ENCODE peak calls at places on chromosome 3, in ten cellular contexts. One of them, this sample, is unnamed.

GRCh38 chr3:171228228-171228627 is 201.7 kb upstream of the SLC2A2 start:
- DNase-seq in H1: no peak
- DNase-seq in HepG2: peak
- DNase-seq in GM23338: no peak
- DNase-seq in prostate gland: no peak
- DNase-seq in stomach: no peak
- DNase-seq in GM12891: no peak
- DNase-seq in GM12878: no peak
- DNase-seq in spleen: no peak
- DNase-seq in transverse colon: no peak
- DNase-seq in this sample: no peak

GRCh38 chr3:193592841-193593665 is at the start of gene OPA1:
- DNase-seq in H1: peak
- DNase-seq in HepG2: peak
- DNase-seq in GM23338: peak
- DNase-seq in prostate gland: peak
- DNase-seq in stomach: peak
- DNase-seq in GM12891: peak
- DNase-seq in GM12878: peak
- DNase-seq in spleen: peak
- DNase-seq in transverse colon: peak
- DNase-seq in this sample: peak

GRCh38 chr3:11548721-11549131 is 95.0 kb downstream of the VGLL4 start:
- DNase-seq in H1: no peak
- DNase-seq in HepG2: no peak
- DNase-seq in GM23338: no peak
- DNase-seq in prostate gland: no peak
- DNase-seq in stomach: peak
- DNase-seq in GM12891: no peak
- DNase-seq in GM12878: no peak
- DNase-seq in spleen: peak
- DNase-seq in transverse colon: peak
- DNase-seq in this sample: no peak

GRCh38 chr3:123871946-123872345 is 12.2 kb downstream of the MYLK start:
- DNase-seq in H1: no peak
- DNase-seq in HepG2: no peak
- DNase-seq in GM23338: no peak
- DNase-seq in prostate gland: no peak
- DNase-seq in stomach: no peak
- DNase-seq in GM12891: no peak
- DNase-seq in GM12878: no peak
- DNase-seq in spleen: no peak
- DNase-seq in transverse colon: no peak
- DNase-seq in this sample: no peak

GRCh38 chr3:50160561-50160983 is 5.4 kb downstream of the SEMA3F start:
- DNase-seq in H1: no peak
- DNase-seq in HepG2: no peak
- DNase-seq in GM23338: no peak
- DNase-seq in prostate gland: no peak
- DNase-seq in stomach: peak
- DNase-seq in GM12891: no peak
- DNase-seq in GM12878: no peak
- DNase-seq in spleen: no peak
- DNase-seq in transverse colon: no peak
- DNase-seq in this sample: no peak

GRCh38 chr3:107143206-107143605 is 234.0 kb upstream of the CCDC54 start:
- DNase-seq in H1: no peak
- DNase-seq in HepG2: no peak
- DNase-seq in GM23338: no peak
- DNase-seq in prostate gland: no peak
- DNase-seq in stomach: no peak
- DNase-seq in GM12891: no peak
- DNase-seq in GM12878: no peak
- DNase-seq in spleen: no peak
- DNase-seq in transverse colon: no peak
- DNase-seq in this sample: no peak

GRCh38 chr3:153172796-153173757 is 11.1 kb downstream of the RAP2B start:
- DNase-seq in H1: no peak
- DNase-seq in HepG2: no peak
- DNase-seq in GM23338: no peak
- DNase-seq in prostate gland: no peak
- DNase-seq in stomach: no peak
- DNase-seq in GM12891: no peak
- DNase-seq in GM12878: no peak
- DNase-seq in spleen: no peak
- DNase-seq in transverse colon: no peak
- DNase-seq in this sample: no peak

GRCh38 chr3:52934626-52935530 is 37.5 kb upstream of the STIMATE start:
- DNase-seq in H1: no peak
- DNase-seq in HepG2: peak
- DNase-seq in GM23338: peak
- DNase-seq in prostate gland: peak
- DNase-seq in stomach: peak
- DNase-seq in GM12891: peak
- DNase-seq in GM12878: peak
- DNase-seq in spleen: no peak
- DNase-seq in transverse colon: peak
- DNase-seq in this sample: peak

GRCh38 chr3:143526016-143526540 is 322.2 kb downstream of the SLC9A9 start:
- DNase-seq in H1: no peak
- DNase-seq in HepG2: no peak
- DNase-seq in GM23338: no peak
- DNase-seq in prostate gland: no peak
- DNase-seq in stomach: no peak
- DNase-seq in GM12891: no peak
- DNase-seq in GM12878: no peak
- DNase-seq in spleen: no peak
- DNase-seq in transverse colon: no peak
- DNase-seq in this sample: no peak

GRCh38 chr3:153242900-153243299 is 80.9 kb downstream of the RAP2B start:
- DNase-seq in H1: no peak
- DNase-seq in HepG2: no peak
- DNase-seq in GM23338: no peak
- DNase-seq in prostate gland: no peak
- DNase-seq in stomach: no peak
- DNase-seq in GM12891: no peak
- DNase-seq in GM12878: no peak
- DNase-seq in spleen: no peak
- DNase-seq in transverse colon: no peak
- DNase-seq in this sample: no peak

GRCh38 chr3:140265269-140265668 is 330.3 kb downstream of the CLSTN2 start:
- DNase-seq in H1: no peak
- DNase-seq in HepG2: no peak
- DNase-seq in GM23338: no peak
- DNase-seq in prostate gland: no peak
- DNase-seq in stomach: no peak
- DNase-seq in GM12891: no peak
- DNase-seq in GM12878: no peak
- DNase-seq in spleen: no peak
- DNase-seq in transverse colon: no peak
- DNase-seq in this sample: no peak

GRCh38 chr3:155106059-155106458 is 25.9 kb downstream of the MME start:
- DNase-seq in H1: no peak
- DNase-seq in HepG2: no peak
- DNase-seq in GM23338: no peak
- DNase-seq in prostate gland: no peak
- DNase-seq in stomach: no peak
- DNase-seq in GM12891: no peak
- DNase-seq in GM12878: no peak
- DNase-seq in spleen: no peak
- DNase-seq in transverse colon: no peak
- DNase-seq in this sample: no peak

GRCh38 chr3:100525753-100526612 is 33.6 kb downstream of the TMEM45A start:
- DNase-seq in H1: no peak
- DNase-seq in HepG2: no peak
- DNase-seq in GM23338: no peak
- DNase-seq in prostate gland: no peak
- DNase-seq in stomach: no peak
- DNase-seq in GM12891: no peak
- DNase-seq in GM12878: no peak
- DNase-seq in spleen: no peak
- DNase-seq in transverse colon: no peak
- DNase-seq in this sample: no peak
- TF ChIP-seq POLR2AphosphoS5 in H1: no peak
- TF ChIP-seq POLR2AphosphoS5 in HepG2: no peak
- TF ChIP-seq POLR2AphosphoS5 in GM23338: no peak
- TF ChIP-seq POLR2AphosphoS5 in prostate gland: no peak
- TF ChIP-seq POLR2AphosphoS5 in stomach: no peak
- TF ChIP-seq POLR2AphosphoS5 in GM12891: no peak
- TF ChIP-seq POLR2AphosphoS5 in GM12878: no peak
- TF ChIP-seq POLR2AphosphoS5 in spleen: no peak
- TF ChIP-seq POLR2AphosphoS5 in transverse colon: no peak
- TF ChIP-seq POLR2AphosphoS5 in this sample: no peak

GRCh38 chr3:23587513-23587912 is 218.2 kb upstream of the UBE2E1 start:
- DNase-seq in H1: no peak
- DNase-seq in HepG2: no peak
- DNase-seq in GM23338: no peak
- DNase-seq in prostate gland: no peak
- DNase-seq in stomach: no peak
- DNase-seq in GM12891: no peak
- DNase-seq in GM12878: no peak
- DNase-seq in spleen: no peak
- DNase-seq in transverse colon: no peak
- DNase-seq in this sample: no peak
- TF ChIP-seq POLR2AphosphoS5 in H1: no peak
- TF ChIP-seq POLR2AphosphoS5 in HepG2: no peak
- TF ChIP-seq POLR2AphosphoS5 in GM23338: no peak
- TF ChIP-seq POLR2AphosphoS5 in prostate gland: no peak
- TF ChIP-seq POLR2AphosphoS5 in stomach: no peak
- TF ChIP-seq POLR2AphosphoS5 in GM12891: no peak
- TF ChIP-seq POLR2AphosphoS5 in GM12878: no peak
- TF ChIP-seq POLR2AphosphoS5 in spleen: no peak
- TF ChIP-seq POLR2AphosphoS5 in transverse colon: no peak
- TF ChIP-seq POLR2AphosphoS5 in this sample: no peak

GRCh38 chr3:133944641-133945441 is 49.2 kb upstream of the RAB6B start:
- DNase-seq in H1: no peak
- DNase-seq in HepG2: no peak
- DNase-seq in GM23338: no peak
- DNase-seq in prostate gland: peak
- DNase-seq in stomach: no peak
- DNase-seq in GM12891: no peak
- DNase-seq in GM12878: no peak
- DNase-seq in spleen: peak
- DNase-seq in transverse colon: no peak
- DNase-seq in this sample: no peak

GRCh38 chr3:133945696-133946095 is 50.0 kb upstream of the RAB6B start:
- DNase-seq in H1: no peak
- DNase-seq in HepG2: no peak
- DNase-seq in GM23338: no peak
- DNase-seq in prostate gland: no peak
- DNase-seq in stomach: no peak
- DNase-seq in GM12891: no peak
- DNase-seq in GM12878: no peak
- DNase-seq in spleen: no peak
- DNase-seq in transverse colon: no peak
- DNase-seq in this sample: no peak

GRCh38 chr3:133942761-133943535 is 47.3 kb upstream of the RAB6B start:
- DNase-seq in H1: no peak
- DNase-seq in HepG2: no peak
- DNase-seq in GM23338: no peak
- DNase-seq in prostate gland: no peak
- DNase-seq in stomach: peak
- DNase-seq in GM12891: no peak
- DNase-seq in GM12878: no peak
- DNase-seq in spleen: peak
- DNase-seq in transverse colon: no peak
- DNase-seq in this sample: no peak

GRCh38 chr3:133944181-133944580 is 48.5 kb upstream of the RAB6B start:
- DNase-seq in H1: no peak
- DNase-seq in HepG2: no peak
- DNase-seq in GM23338: no peak
- DNase-seq in prostate gland: no peak
- DNase-seq in stomach: no peak
- DNase-seq in GM12891: no peak
- DNase-seq in GM12878: no peak
- DNase-seq in spleen: peak
- DNase-seq in transverse colon: no peak
- DNase-seq in this sample: no peak

DNA sequence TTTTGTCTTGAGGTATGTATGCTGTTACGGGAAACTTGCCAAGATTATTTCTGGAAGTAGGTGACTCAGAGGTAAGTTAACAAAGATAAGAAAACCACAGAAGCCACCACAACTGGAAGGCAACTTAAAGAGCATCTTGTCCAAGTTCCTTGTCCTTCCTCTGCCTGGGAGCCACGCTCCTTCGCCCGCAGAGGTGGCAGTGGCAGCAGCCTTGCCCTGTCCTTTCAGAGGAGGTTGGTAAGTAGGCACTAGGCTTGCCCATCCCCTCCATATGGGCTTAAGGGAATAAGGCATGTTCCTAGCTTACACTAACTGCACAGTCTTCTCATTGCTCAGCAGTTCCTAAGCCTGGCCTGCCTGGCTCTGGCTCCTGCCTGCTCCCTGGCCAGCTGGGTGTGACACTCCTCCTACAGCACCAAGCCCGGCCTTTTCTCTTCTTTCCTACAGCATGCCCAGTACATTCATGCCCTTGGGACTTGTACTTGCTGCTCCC is 48.0 kb upstream of the RAB6B start:
- DNase-seq in H1: no peak
- DNase-seq in HepG2: no peak
- DNase-seq in GM23338: no peak
- DNase-seq in prostate gland: peak
- DNase-seq in stomach: peak
- DNase-seq in GM12891: no peak
- DNase-seq in GM12878: no peak
- DNase-seq in spleen: peak
- DNase-seq in transverse colon: no peak
- DNase-seq in this sample: peak
- TF ChIP-seq POLR2AphosphoS5 in H1: no peak
- TF ChIP-seq POLR2AphosphoS5 in HepG2: no peak
- TF ChIP-seq POLR2AphosphoS5 in GM23338: no peak
- TF ChIP-seq POLR2AphosphoS5 in prostate gland: peak
- TF ChIP-seq POLR2AphosphoS5 in stomach: peak
- TF ChIP-seq POLR2AphosphoS5 in GM12891: no peak
- TF ChIP-seq POLR2AphosphoS5 in GM12878: no peak
- TF ChIP-seq POLR2AphosphoS5 in spleen: no peak
- TF ChIP-seq POLR2AphosphoS5 in transverse colon: no peak
- TF ChIP-seq POLR2AphosphoS5 in this sample: peak

DNA sequence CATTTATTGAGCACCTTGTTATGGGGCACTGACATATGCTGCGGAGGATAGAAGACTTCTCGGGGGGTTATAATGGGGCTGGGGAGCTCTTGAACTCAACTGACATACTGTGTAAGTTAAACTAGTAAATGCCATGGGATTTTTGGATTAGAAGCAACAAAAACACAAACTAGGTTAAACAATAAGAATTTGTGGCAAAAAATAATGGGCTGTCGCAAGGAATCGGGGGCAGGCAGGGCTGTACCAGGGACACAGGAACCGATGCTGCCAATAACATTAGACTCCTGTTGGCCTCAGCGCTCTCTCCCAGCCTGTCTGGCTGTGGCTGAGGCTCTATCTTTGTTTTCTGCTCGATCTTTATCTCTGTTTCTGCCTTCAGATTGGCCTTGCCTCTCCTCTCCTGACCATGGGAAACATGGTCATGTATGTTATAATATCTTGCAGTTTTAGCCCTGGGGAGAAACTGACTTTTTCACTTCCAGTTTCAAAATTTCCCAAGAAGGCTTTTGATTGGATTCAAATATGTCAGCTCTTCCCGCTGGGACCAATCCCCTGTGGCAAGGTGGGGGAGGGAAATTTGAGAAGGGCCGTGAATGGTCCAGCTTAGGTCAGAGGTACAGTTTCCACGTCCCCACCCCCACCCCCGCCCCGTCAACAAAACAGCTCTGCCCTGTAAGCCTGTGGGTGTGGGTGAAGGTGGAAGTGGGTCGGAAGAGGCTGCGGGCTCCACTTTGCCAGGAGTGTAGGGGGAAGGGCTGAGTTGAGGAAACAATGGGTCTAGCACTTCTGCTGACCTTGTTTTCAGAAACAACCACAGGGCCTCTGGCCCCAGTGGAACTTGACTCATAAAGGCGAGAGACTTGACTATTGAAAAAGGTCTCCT is 161.0 kb upstream of the TBL1XR1 start:
- DNase-seq in H1: peak
- DNase-seq in HepG2: peak
- DNase-seq in GM23338: peak
- DNase-seq in prostate gland: no peak
- DNase-seq in stomach: peak
- DNase-seq in GM12891: peak
- DNase-seq in GM12878: peak
- DNase-seq in spleen: peak
- DNase-seq in transverse colon: peak
- DNase-seq in this sample: peak
- TF ChIP-seq POLR2AphosphoS5 in H1: no peak
- TF ChIP-seq POLR2AphosphoS5 in HepG2: peak
- TF ChIP-seq POLR2AphosphoS5 in GM23338: no peak
- TF ChIP-seq POLR2AphosphoS5 in prostate gland: no peak
- TF ChIP-seq POLR2AphosphoS5 in stomach: no peak
- TF ChIP-seq POLR2AphosphoS5 in GM12891: no peak
- TF ChIP-seq POLR2AphosphoS5 in GM12878: peak
- TF ChIP-seq POLR2AphosphoS5 in spleen: no peak
- TF ChIP-seq POLR2AphosphoS5 in transverse colon: no peak
- TF ChIP-seq POLR2AphosphoS5 in this sample: no peak